ENCODE peak calls at places on chromosomes 4 and X, in eight cellular contexts. X is HCT116, C is upper lobe of left lung, Q is suprapubic skin, A is HL-60, O is sigmoid colon, E is GM23338, H is transverse colon. N is an unnamed sample.

GRCh38 chr4:24229976-24230375 is 340.1 kb upstream of the PPARGC1A start:
- DNase-seq in X (no peak), C (no peak), Q (no peak), A (no peak), O (no peak), E (no peak), H (no peak), N (no peak)

GRCh38 chrX:23008431-23009099 is 8.8 kb downstream of the DDX53 start:
- DNase-seq in X (peak), C (no peak), Q (no peak), A (no peak), O (no peak), E (peak), H (no peak), N (no peak)

GRCh38 chr4:41132055-41132683 is 82.2 kb downstream of the APBB2 start:
- DNase-seq in X (no peak), C (no peak), Q (no peak), A (no peak), O (no peak), E (no peak), H (peak), N (peak)

GRCh38 chr4:119209077-119209476 is 3.4 kb upstream of the USP53 start:
- DNase-seq in X (peak), C (no peak), Q (no peak), A (no peak), O (no peak), E (no peak), H (no peak), N (no peak)

GRCh38 chrX:45400380-45400779 is 199.7 kb upstream of the DIPK2B start:
- DNase-seq in X (no peak), C (no peak), Q (no peak), A (no peak), O (no peak), E (peak), H (no peak), N (no peak)

GRCh38 chr4:2742081-2742822 is 13.9 kb downstream of the TNIP2 start:
- DNase-seq in X (no peak), C (no peak), Q (no peak), A (no peak), O (no peak), E (no peak), H (no peak), N (no peak)

GRCh38 chr4:15438939-15439524 is 11.2 kb downstream of the C1QTNF7 start:
- DNase-seq in X (no peak), C (no peak), Q (no peak), A (no peak), O (no peak), E (no peak), H (no peak), N (no peak)

GRCh38 chr4:77073981-77074865 is 1.6 kb downstream of the CCNI start:
- DNase-seq in X (no peak), C (no peak), Q (no peak), A (no peak), O (no peak), E (no peak), H (no peak), N (no peak)

GRCh38 chr4:77308843-77309242 is 151.8 kb downstream of the CCNG2 start:
- DNase-seq in X (peak), C (no peak), Q (no peak), A (peak), O (no peak), E (peak), H (no peak), N (no peak)

GRCh38 chrX:124346064-124346876 is at the start of gene SH2D1A:
- DNase-seq in X (no peak), C (no peak), Q (no peak), A (no peak), O (no peak), E (no peak), H (no peak), N (no peak)

GRCh38 chr4:180160195-180160985 is 2082.8 kb upstream of the TENM3 start:
- DNase-seq in X (no peak), C (no peak), Q (no peak), A (no peak), O (no peak), E (no peak), H (no peak), N (no peak)

GRCh38 chr4:16192631-16193483 is 33.4 kb downstream of the TAPT1 start:
- DNase-seq in X (no peak), C (no peak), Q (no peak), A (no peak), O (no peak), E (no peak), H (no peak), N (no peak)

GRCh38 chr4:158670975-158671664 is 567 bp downstream of the C4orf46 start:
- DNase-seq in X (peak), C (peak), Q (peak), A (peak), O (peak), E (peak), H (peak), N (peak)

GRCh38 chr4:150656882-150657281 is 74.9 kb downstream of the MAB21L2 start:
- DNase-seq in X (no peak), C (no peak), Q (no peak), A (peak), O (no peak), E (no peak), H (no peak), N (no peak)

GRCh38 chr4:3479358-3480101 is 16.4 kb downstream of the DOK7 start:
- DNase-seq in X (no peak), C (no peak), Q (no peak), A (no peak), O (no peak), E (no peak), H (no peak), N (no peak)

GRCh38 chrX:17047224-17047623 is 100.8 kb downstream of the REPS2 start:
- DNase-seq in X (no peak), C (no peak), Q (no peak), A (no peak), O (no peak), E (peak), H (no peak), N (no peak)

GRCh38 chrX:95383778-95384177 is 1300.9 kb upstream of the DIAPH2 start:
- DNase-seq in X (no peak), C (no peak), Q (no peak), A (no peak), O (no peak), E (no peak), H (no peak), N (no peak)

GRCh38 chr4:150423074-150423473 is 158.9 kb upstream of the MAB21L2 start:
- DNase-seq in X (no peak), C (no peak), Q (no peak), A (no peak), O (no peak), E (no peak), H (no peak), N (no peak)

GRCh38 chr4:24657768-24658617 is 73.6 kb upstream of the DHX15 start:
- DNase-seq in X (peak), C (peak), Q (no peak), A (peak), O (no peak), E (peak), H (peak), N (peak)

GRCh38 chr4:107519057-107519456 is 201.0 kb downstream of the PAPSS1 start:
- DNase-seq in X (peak), C (no peak), Q (no peak), A (no peak), O (no peak), E (peak), H (peak), N (peak)

GRCh38 chr4:10015140-10015753 is 6.0 kb downstream of the SLC2A9 start:
- DNase-seq in X (peak), C (peak), Q (no peak), A (no peak), O (no peak), E (peak), H (peak), N (peak)

GRCh38 chrX:1596676-1597344 is 5.4 kb downstream of the AKAP17A start:
- DNase-seq in X (no peak), C (no peak), Q (no peak), A (no peak), O (no peak), E (no peak), H (no peak), N (peak)

GRCh38 chr4:45323453-45324058 is 597.2 kb upstream of the GNPDA2 start:
- DNase-seq in X (no peak), C (no peak), Q (no peak), A (no peak), O (no peak), E (no peak), H (no peak), N (no peak)

GRCh38 chrX:43505759-43506158 is 150.3 kb upstream of the MAOA start:
- DNase-seq in X (no peak), C (no peak), Q (no peak), A (no peak), O (no peak), E (no peak), H (no peak), N (no peak)

GRCh38 chr4:3663791-3664190 is 102.4 kb upstream of the ADRA2C start:
- DNase-seq in X (no peak), C (no peak), Q (no peak), A (no peak), O (no peak), E (no peak), H (no peak), N (no peak)

GRCh38 chr4:41644288-41644914 is 104.1 kb downstream of the PHOX2B start:
- DNase-seq in X (no peak), C (peak), Q (peak), A (no peak), O (peak), E (peak), H (peak), N (peak)

GRCh38 chr4:54228563-54229501 is at the start of gene PDGFRA:
- DNase-seq in X (no peak), C (no peak), Q (peak), A (no peak), O (peak), E (peak), H (peak), N (no peak)

GRCh38 chr4:70313736-70314135 is 21.0 kb upstream of the CABS1 start:
- DNase-seq in X (no peak), C (no peak), Q (no peak), A (no peak), O (no peak), E (peak), H (no peak), N (no peak)

GRCh38 chr4:8457646-8458045 is 17.1 kb downstream of the TRMT44 start:
- DNase-seq in X (no peak), C (no peak), Q (no peak), A (no peak), O (no peak), E (no peak), H (no peak), N (no peak)

GRCh38 chr4:1169171-1169671 is 3.2 kb downstream of the SPON2 start:
- DNase-seq in X (no peak), C (no peak), Q (peak), A (no peak), O (no peak), E (no peak), H (no peak), N (no peak)

GRCh38 chr4:34220601-34221000 is 2023.7 kb downstream of the ARAP2 start:
- DNase-seq in X (no peak), C (no peak), Q (no peak), A (no peak), O (no peak), E (no peak), H (no peak), N (no peak)

GRCh38 chrX:17638731-17639130 is 98.6 kb upstream of the SCML1 start:
- DNase-seq in X (no peak), C (no peak), Q (no peak), A (no peak), O (no peak), E (no peak), H (no peak), N (no peak)

GRCh38 chrX:150680974-150681373 is 12.2 kb upstream of the MTMR1 start:
- DNase-seq in X (peak), C (no peak), Q (no peak), A (no peak), O (no peak), E (peak), H (no peak), N (no peak)

GRCh38 chr4:173835863-173836262 is 305.8 kb upstream of the HAND2 start:
- DNase-seq in X (no peak), C (no peak), Q (no peak), A (no peak), O (peak), E (peak), H (peak), N (no peak)

GRCh38 chr4:3871881-3872833 is 106.0 kb downstream of the ADRA2C start:
- DNase-seq in X (no peak), C (peak), Q (peak), A (no peak), O (peak), E (peak), H (no peak), N (no peak)

GRCh38 chr4:37762294-37763163 is 64.0 kb upstream of the PGM2 start:
- DNase-seq in X (peak), C (peak), Q (no peak), A (no peak), O (no peak), E (peak), H (no peak), N (peak)

GRCh38 chr4:16000708-16001483 is 37.9 kb upstream of the FGFBP2 start:
- DNase-seq in X (no peak), C (no peak), Q (no peak), A (no peak), O (peak), E (no peak), H (no peak), N (no peak)

GRCh38 chrX:44012484-44013096 is 39.4 kb upstream of the NDP start:
- DNase-seq in X (peak), C (peak), Q (peak), A (peak), O (peak), E (no peak), H (peak), N (peak)

GRCh38 chr4:152556283-152556682 is 20.4 kb upstream of the FBXW7 start:
- DNase-seq in X (no peak), C (no peak), Q (no peak), A (no peak), O (no peak), E (no peak), H (no peak), N (no peak)

DNA sequence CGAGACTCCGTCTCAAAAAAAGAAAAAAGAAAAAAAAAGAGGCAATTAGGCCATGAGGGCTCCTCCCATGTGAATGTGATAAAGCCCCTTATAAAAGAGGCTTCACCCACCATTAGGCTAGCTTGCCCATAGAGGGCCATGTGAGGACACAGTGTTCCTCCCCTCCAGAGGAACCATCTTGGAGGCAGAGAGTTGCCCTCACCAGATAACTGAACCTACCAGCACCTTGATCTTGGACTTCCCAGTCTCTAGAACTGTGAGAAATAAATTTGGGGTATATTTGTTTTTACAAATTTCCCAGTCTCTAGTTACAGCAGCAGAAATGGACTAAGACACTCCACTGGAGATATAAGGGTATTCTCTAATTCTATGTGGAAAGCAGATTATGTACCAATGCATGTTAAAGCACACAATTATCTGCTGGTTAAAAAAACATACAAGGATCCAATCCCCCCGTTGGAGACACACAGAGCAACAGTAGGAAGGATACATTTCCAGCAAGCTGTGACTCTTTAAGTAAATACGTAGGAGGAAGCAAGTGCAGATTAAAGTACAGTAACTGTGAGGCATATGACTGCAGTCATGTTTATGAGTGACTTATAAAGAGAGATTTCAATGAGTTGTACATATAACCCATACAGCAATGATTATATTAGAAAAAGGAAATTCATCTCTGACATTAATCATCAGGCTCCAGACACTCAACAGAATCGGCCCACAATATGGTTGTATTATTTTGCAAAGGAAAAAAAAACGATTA is 21.4 kb downstream of the SH3RF1 start:
- DNase-seq in X (no peak), C (no peak), Q (no peak), A (no peak), O (no peak), E (no peak), H (no peak), N (no peak)
- TF ChIP-seq POLR2AphosphoS5 in X (no peak), C (no peak), Q (no peak), A (no peak), O (no peak), E (no peak), H (peak), N (peak)

GRCh38 chr4:80091184-80091583 is 18.2 kb upstream of the ANTXR2 start:
- DNase-seq in X (no peak), C (no peak), Q (no peak), A (no peak), O (no peak), E (no peak), H (no peak), N (no peak)

GRCh38 chr4:80091688-80092087 is 18.7 kb upstream of the ANTXR2 start:
- DNase-seq in X (no peak), C (no peak), Q (no peak), A (no peak), O (no peak), E (no peak), H (no peak), N (no peak)

GRCh38 chr4:80092847-80093246 is 19.8 kb upstream of the ANTXR2 start:
- DNase-seq in X (no peak), C (no peak), Q (no peak), A (no peak), O (no peak), E (no peak), H (no peak), N (no peak)

GRCh38 chr4:80092088-80092487 is 19.1 kb upstream of the ANTXR2 start:
- DNase-seq in X (no peak), C (no peak), Q (no peak), A (no peak), O (no peak), E (no peak), H (no peak), N (no peak)

DNA sequence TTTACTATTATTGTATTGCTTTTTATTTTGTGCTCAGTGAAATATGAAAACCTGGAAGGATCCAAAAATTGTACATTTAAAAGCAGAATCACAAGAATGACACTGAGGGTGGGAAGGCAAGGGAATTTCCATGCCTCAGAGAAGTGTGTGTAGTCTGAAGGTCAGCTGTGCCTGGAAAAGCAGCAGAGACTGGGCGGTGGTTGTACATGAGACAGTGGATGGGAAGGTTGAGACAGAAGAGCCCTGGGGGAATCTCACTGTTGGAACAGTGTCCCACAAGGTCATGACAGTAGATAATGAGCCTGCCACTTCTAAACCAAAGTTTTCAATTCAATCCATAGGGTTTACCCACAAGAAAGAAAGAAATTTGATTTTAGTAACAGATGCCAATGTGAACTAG is 17.1 kb upstream of the ANTXR2 start:
- DNase-seq in X (no peak), C (no peak), Q (no peak), A (no peak), O (no peak), E (no peak), H (no peak), N (no peak)
- H3K27ac ChIP-seq in X (no peak), C (no peak), Q (no peak), A (no peak), O (no peak), E (no peak), H (no peak), N (no peak)

DNA sequence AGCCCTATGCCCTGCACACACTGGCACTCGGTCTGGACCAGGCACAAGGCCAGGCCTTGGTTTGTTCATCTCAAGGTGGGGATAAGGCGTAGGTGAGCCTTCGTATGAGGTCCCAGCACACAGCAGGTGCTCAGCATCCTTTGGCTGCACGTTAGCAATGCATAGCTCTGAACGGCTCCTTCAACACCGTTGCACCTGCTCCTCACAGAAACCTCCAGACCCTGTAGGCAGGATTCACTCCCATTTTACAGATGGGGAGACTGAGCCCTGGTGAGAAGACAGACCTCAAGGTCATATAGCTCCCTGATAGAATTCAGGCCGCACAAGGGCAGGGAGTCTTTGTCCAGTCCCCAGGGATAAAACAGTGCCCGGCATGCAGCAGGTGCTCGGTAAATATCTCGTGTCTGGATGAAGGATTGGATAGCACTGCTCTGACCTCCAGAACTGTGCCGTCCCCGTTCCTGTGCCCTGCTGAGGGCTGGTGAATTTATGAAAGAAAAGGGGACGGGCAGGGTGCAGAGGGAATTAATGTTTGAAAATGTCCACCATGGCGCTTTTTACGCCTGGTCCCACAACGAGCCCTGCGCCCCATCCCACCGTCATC is 2.4 kb downstream of the PPP2R2C start:
- DNase-seq in X (no peak), C (no peak), Q (no peak), A (no peak), O (peak), E (no peak), H (no peak), N (no peak)
- H3K4me3 ChIP-seq in X (peak), C (no peak), Q (peak), A (no peak), O (peak), E (peak), H (no peak), N (peak)

DNA sequence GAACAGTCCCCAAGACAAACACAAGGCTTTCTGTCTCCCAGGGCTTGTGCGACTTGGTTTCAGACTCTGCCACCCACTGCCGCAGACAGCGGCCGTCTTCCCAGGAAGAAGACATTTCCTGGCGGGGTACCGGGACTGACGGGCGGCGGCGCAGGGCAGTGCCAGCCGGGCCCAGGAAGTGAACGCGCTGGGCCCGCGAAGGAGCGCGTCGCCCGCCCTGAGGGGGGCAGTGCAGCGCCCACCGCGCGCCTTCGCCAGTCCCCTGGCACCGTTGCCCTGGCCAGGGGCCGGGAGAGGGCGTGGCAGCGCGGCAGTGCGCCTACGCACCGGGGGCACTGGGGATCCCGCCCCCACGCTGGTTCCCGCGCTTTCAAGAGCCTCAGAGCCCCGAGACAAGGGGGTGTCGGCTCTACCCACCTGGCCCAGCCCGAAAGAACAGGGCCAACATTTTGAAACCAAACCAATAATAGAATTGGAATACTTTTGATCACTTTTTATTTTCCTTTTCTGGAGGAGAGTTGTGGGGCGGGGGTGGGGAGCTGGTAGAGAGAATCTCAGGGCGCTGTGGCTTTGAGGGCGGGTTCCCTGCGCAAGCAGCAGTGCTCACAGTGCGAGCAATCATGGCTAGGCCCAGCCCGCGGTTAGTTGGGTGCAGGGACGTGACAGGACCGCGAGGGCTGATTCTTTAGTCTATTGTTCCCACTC is 23.6 kb upstream of the APLN start:
- DNase-seq in X (no peak), C (peak), Q (no peak), A (no peak), O (peak), E (peak), H (peak), N (peak)
- TF ChIP-seq POLR2AphosphoS5 in X (no peak), C (no peak), Q (no peak), A (no peak), O (peak), E (no peak), H (peak), N (peak)

GRCh38 chrX:40261955-40262596 is 164.3 kb upstream of the BCOR start:
- DNase-seq in X (no peak), C (peak), Q (no peak), A (no peak), O (no peak), E (no peak), H (no peak), N (no peak)
- H3K27ac ChIP-seq in X (peak), C (peak), Q (no peak), A (no peak), O (no peak), E (no peak), H (no peak), N (peak)